ENCODE peak calls at places on chromosomes 11 and 22, in eight cellular contexts. B is body of pancreas, K is breast epithelium, Z is H7, G is dorsolateral prefrontal cortex, C is brain microvascular endothelial cell, J is aorta, H is BE2C. F is an unnamed sample.
A peak's percentile ranks its signal among the peaks of the same experiment; 100 is the strongest.

GRCh38 chr11:115802641-115803040 is 298.4 kb upstream of the CADM1 start:
- DNase-seq in B (no peak), K (no peak), Z (no peak), G (no peak), C (no peak), J (no peak), H (no peak), F (no peak)

GRCh38 chr11:130729678-130730300 is 186.5 kb downstream of the SNX19 start:
- DNase-seq in B (no peak), K (no peak), Z (no peak), G (no peak), C (no peak), J (no peak), H (no peak), F (no peak)

GRCh38 chr11:9137293-9138132 is 46.1 kb upstream of the SCUBE2 start:
- DNase-seq in B (peak; percentile 82), K (peak; percentile 82), Z (peak; percentile 89), G (peak; percentile 67), C (peak; percentile 76), J (peak; percentile 92), H (peak; percentile 66), F (no peak)

GRCh38 chr11:8000390-8000789 is 13.3 kb downstream of the EIF3F start:
- DNase-seq in B (no peak), K (no peak), Z (no peak), G (no peak), C (no peak), J (no peak), H (no peak), F (no peak)

GRCh38 chr22:38657248-38657909 is 941 bp downstream of the CBY1 start:
- DNase-seq in B (peak; percentile 39), K (no peak), Z (peak; percentile 66), G (no peak), C (peak; percentile 14), J (no peak), H (no peak), F (no peak)

GRCh38 chr11:100757636-100758035 is 70.5 kb downstream of the ARHGAP42 start:
- DNase-seq in B (no peak), K (no peak), Z (no peak), G (no peak), C (no peak), J (no peak), H (no peak), F (no peak)

GRCh38 chr11:12631651-12632050 is 42.6 kb upstream of the TEAD1 start:
- DNase-seq in B (no peak), K (no peak), Z (no peak), G (no peak), C (no peak), J (no peak), H (no peak), F (no peak)

GRCh38 chr11:31445621-31446020 is 63.8 kb downstream of the IMMP1L start:
- DNase-seq in B (no peak), K (no peak), Z (no peak), G (no peak), C (no peak), J (no peak), H (no peak), F (no peak)

GRCh38 chr11:114079406-114080072 is 20.0 kb downstream of the ZBTB16 start:
- DNase-seq in B (no peak), K (no peak), Z (no peak), G (no peak), C (no peak), J (no peak), H (no peak), F (no peak)

DNA sequence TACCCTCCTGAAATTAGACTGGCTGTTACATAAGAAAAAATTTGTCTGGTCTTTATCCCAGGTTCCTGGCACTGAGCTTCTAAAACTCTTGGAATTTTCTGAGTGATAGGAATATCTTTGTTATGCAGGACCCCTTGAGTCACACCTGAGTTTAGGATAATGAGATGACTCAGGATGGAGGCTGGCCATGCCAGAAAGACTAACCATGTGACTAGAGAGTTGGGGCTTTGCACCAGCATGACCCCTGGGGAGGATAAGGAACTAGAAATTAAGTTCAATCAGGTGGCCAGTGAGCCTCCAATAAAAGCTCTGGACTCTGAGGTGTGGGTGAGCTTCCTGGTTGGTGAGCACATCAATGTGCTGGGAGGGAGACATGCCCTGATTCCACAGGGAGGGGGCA is 88.1 kb downstream of the XRRA1 start:
- DNase-seq in B (no peak), K (no peak), Z (no peak), G (no peak), C (no peak), J (no peak), H (no peak), F (no peak)
- H3K4me3 ChIP-seq in B (no peak overlapping the region), K (no peak overlapping the region), Z (no peak overlapping the region), G (no peak overlapping the region), C (no peak overlapping the region), J (no peak overlapping the region), H (no peak overlapping the region), F (no peak overlapping the region)

GRCh38 chr22:32788884-32789624 is 12.5 kb upstream of the TIMP3 start:
- DNase-seq in B (peak; percentile 73), K (no peak), Z (no peak), G (no peak), C (no peak), J (peak; percentile 80), H (no peak), F (no peak)
- H3K4me3 ChIP-seq in B (no peak overlapping the region), K (no peak overlapping the region), Z (no peak overlapping the region), G (no peak overlapping the region), C (no peak overlapping the region), J (no peak overlapping the region), H (no peak overlapping the region), F (no peak overlapping the region)

GRCh38 chr11:48007677-48008076 is 27.3 kb downstream of the PTPRJ start:
- DNase-seq in B (no peak), K (no peak), Z (no peak), G (no peak), C (no peak), J (no peak), H (no peak), F (no peak)

GRCh38 chr11:48005133-48005532 is 24.8 kb downstream of the PTPRJ start:
- DNase-seq in B (no peak), K (no peak), Z (no peak), G (no peak), C (no peak), J (peak; percentile 27), H (no peak), F (no peak)

GRCh38 chr11:48005878-48006277 is 25.5 kb downstream of the PTPRJ start:
- DNase-seq in B (no peak), K (no peak), Z (peak; percentile 59), G (no peak), C (no peak), J (peak; percentile 69), H (no peak), F (no peak)

GRCh38 chr11:48004456-48004855 is 24.1 kb downstream of the PTPRJ start:
- DNase-seq in B (no peak), K (no peak), Z (no peak), G (no peak), C (no peak), J (peak; percentile 30), H (no peak), F (no peak)

DNA sequence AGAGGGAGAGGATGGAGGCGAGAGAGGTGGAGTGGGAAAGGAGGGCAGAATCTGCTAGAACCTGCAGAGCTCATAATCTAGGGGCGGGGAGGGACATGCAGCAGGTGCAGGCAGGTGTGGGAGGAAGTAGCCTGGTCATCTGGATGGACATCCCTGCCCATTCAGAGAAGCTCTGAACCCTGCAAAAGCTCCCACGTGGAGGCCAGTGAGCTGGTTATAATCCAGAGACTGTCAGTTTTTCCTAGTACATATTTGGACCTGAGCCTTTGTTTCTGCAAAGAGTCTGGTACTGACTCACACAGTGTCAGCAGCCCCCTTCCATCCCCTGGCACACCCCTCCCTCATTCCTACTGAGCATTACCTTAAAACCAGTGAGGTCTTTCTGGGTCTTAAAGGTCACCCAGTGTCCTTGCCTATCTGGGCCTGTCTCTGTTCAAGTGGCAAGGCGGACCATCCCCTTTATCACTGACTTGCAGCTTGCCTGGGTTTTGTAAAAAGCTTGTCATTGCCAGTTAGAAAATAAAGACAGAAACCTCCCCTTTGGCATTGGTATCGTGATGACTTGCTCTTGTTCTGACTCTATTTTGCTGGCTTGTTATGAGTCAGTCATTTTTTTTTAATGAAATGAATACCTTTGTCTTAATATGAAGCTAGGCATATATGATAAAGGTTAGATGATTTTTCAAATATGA is 26.1 kb downstream of the PTPRJ start:
- DNase-seq in B (no peak), K (no peak), Z (no peak), G (no peak), C (peak; percentile 51), J (peak; percentile 69), H (no peak), F (peak; percentile 35)
- H3K4me3 ChIP-seq in B (no peak overlapping the region), K (no peak overlapping the region), Z (no peak overlapping the region), G (no peak overlapping the region), C (no peak overlapping the region), J (no peak overlapping the region), H (no peak overlapping the region), F (no peak overlapping the region)

GRCh38 chr11:64753019-64753379 is 6.8 kb downstream of the PYGM start:
- DNase-seq in B (no peak), K (peak; percentile 37), Z (peak; percentile 33), G (no peak), C (no peak), J (peak; percentile 46), H (no peak), F (no peak)

GRCh38 chr11:64753380-64754123 is 6.2 kb downstream of the PYGM start:
- DNase-seq in B (peak; percentile 10), K (no peak), Z (peak; percentile 87), G (no peak), C (no peak), J (peak; percentile 76), H (no peak), F (no peak)

GRCh38 chr11:64754124-64754918 is 5.5 kb downstream of the PYGM start:
- DNase-seq in B (peak; percentile 11), K (no peak), Z (peak; percentile 74), G (no peak), C (no peak), J (peak; percentile 68), H (no peak), F (no peak)

GRCh38 chr11:64755681-64756361 is 4.0 kb downstream of the PYGM start:
- DNase-seq in B (no peak), K (peak; percentile 43), Z (peak; percentile 51), G (no peak), C (no peak), J (peak; percentile 53), H (no peak), F (no peak)

DNA sequence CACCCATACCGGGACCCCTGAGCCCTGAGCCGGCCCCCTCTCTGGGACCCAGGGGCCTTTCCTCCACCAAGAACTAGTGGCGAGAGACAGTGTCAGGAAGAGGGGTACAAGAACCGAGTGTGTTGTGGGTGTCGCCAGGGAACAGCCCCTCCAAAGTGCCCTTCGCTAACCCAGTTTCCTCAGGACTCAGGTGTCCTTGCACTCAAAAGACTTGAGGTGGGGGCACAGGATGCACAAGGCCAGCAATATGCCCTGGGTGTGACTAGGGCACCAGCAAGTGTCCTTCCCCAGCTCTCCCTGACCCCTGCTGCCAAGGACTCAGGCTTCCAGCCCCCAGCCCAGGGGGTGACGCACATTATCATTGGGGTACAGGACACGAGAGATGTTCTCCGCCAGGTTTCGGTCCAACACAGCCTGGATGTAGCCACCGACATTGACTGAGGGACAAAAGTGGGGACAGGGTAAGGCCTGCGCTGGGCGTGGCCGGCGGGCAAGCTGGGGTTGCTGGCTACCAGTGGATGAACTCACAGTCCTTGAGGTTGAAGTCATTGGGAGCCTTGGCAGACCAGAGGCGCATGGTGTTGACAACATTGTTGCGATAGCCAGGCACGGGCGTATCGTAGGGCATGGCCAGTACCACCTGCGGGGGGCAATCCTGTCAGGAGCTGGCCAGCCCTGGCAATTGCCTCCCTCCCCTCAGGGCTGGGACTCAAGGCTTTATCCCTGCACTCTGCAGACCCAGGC is 4.7 kb downstream of the PYGM start:
- DNase-seq in B (no peak), K (peak; percentile 49), Z (no peak), G (no peak), C (no peak), J (peak; percentile 73), H (no peak), F (no peak)
- H3K4me3 ChIP-seq in B (no peak overlapping the region), K (no peak overlapping the region), Z (no peak overlapping the region), G (no peak overlapping the region), C (no peak overlapping the region), J (no peak overlapping the region), H (no peak overlapping the region), F (no peak overlapping the region)